ENCODE peak calls at places on chromosomes 12 and 14, in ten cellular contexts. N is endothelial cell of umbilical vein; W is tibial artery; U is CD4-positive, CD25-positive, alpha-beta regulatory T cell; C is IMR-90; X is fibroblast of lung; A is breast epithelium; D is upper lobe of left lung; Z is esophagus squamous epithelium; L is vagina. O is an unnamed sample. For H3K9me3, the result is how much of the 10 kb centered on the place peaks cover.

GRCh38 chr12:90449611-90450010 is 505.4 kb downstream of the CCER1 start:
- DNase-seq in A (no peak), C (no peak), X (peak), D (no peak), U (no peak), W (no peak), L (no peak), N (peak), Z (no peak), O (no peak)

GRCh38 chr12:100904270-100904669 is 109.7 kb downstream of the ANO4 start:
- DNase-seq in U (no peak), D (no peak), C (peak), W (no peak), X (no peak), N (no peak), Z (no peak), L (no peak), A (no peak), O (no peak)

GRCh38 chr12:56188786-56189335 is 422 bp downstream of the SMARCC2 start:
- DNase-seq in C (no peak), W (no peak), L (no peak), X (no peak), A (no peak), N (peak), D (no peak), U (peak), Z (no peak), O (peak)

GRCh38 chr12:65609359-65609771 is 214.9 kb upstream of the HMGA2 start:
- DNase-seq in W (no peak), C (peak), Z (no peak), X (peak), N (peak), D (no peak), A (no peak), U (no peak), L (no peak), O (no peak)

GRCh38 chr12:62191747-62192485 is 68.3 kb upstream of the USP15 start:
- DNase-seq in A (no peak), X (peak), D (peak), L (no peak), N (peak), C (no peak), Z (no peak), U (no peak), W (no peak), O (no peak)

GRCh38 chr12:2555487-2556082 is 239.2 kb upstream of the FKBP4 start:
- DNase-seq in D (peak), X (no peak), U (no peak), C (no peak), A (no peak), Z (no peak), L (no peak), W (no peak), N (no peak), O (no peak)

GRCh38 chr12:123111498-123112165 is 39.3 kb downstream of the PITPNM2 start:
- DNase-seq in Z (no peak), U (no peak), C (peak), L (no peak), N (no peak), A (no peak), X (peak), W (no peak), D (no peak), O (no peak)

GRCh38 chr14:90671382-90671781 is 144.8 kb downstream of the TTC7B start:
- DNase-seq in U (peak), Z (no peak), N (peak), L (no peak), X (no peak), C (no peak), W (no peak), D (no peak), A (no peak), O (no peak)

GRCh38 chr14:35355981-35356839 is 48.3 kb downstream of the NFKBIA start:
- DNase-seq in D (no peak), X (no peak), N (no peak), A (no peak), C (peak), U (no peak), W (no peak), L (no peak), Z (no peak), O (no peak)

GRCh38 chr14:89990218-89990617 is 34.5 kb downstream of the TDP1 start:
- DNase-seq in W (no peak), L (no peak), D (no peak), N (no peak), X (no peak), U (no peak), Z (no peak), C (no peak), A (no peak), O (no peak)

GRCh38 chr12:114696443-114697245 is 12.7 kb upstream of the TBX3 start:
- DNase-seq in N (no peak), A (no peak), L (no peak), X (no peak), U (no peak), D (no peak), W (no peak), C (no peak), Z (no peak), O (no peak)

GRCh38 chr14:102241147-102241546 is 63.8 kb downstream of the MOK start:
- DNase-seq in N (no peak), L (no peak), X (no peak), D (no peak), U (no peak), A (no peak), Z (no peak), C (no peak), W (no peak), O (no peak)

GRCh38 chr12:57844725-57845477 is 1.6 kb downstream of the CTDSP2 start:
- DNase-seq in A (peak), Z (no peak), X (peak), W (peak), U (no peak), N (no peak), C (peak), D (peak), L (no peak), O (no peak)

GRCh38 chr12:47881826-47882427 is 22.9 kb downstream of the VDR start:
- DNase-seq in D (no peak), U (no peak), X (peak), N (no peak), L (no peak), W (peak), Z (no peak), C (peak), A (peak), O (no peak)

GRCh38 chr14:61329478-61330051 is 8.2 kb downstream of the PRKCH start:
- DNase-seq in Z (no peak), C (no peak), D (no peak), W (no peak), U (no peak), N (no peak), L (no peak), X (no peak), A (no peak), O (no peak)

GRCh38 chr14:72892103-72892878 is 1.6 kb downstream of the DPF3 start:
- DNase-seq in L (no peak), Z (no peak), C (peak), A (no peak), X (peak), N (peak), D (peak), U (peak), W (no peak), O (peak)

GRCh38 chr14:93175492-93175891 is 9.2 kb downstream of the MOAP1 start:
- DNase-seq in L (no peak), C (no peak), U (no peak), A (no peak), X (no peak), W (no peak), Z (no peak), N (no peak), D (no peak), O (no peak)

GRCh38 chr12:51318846-51319570 is 5.0 kb downstream of the BIN2 start:
- DNase-seq in X (no peak), A (no peak), N (no peak), U (peak), C (no peak), Z (no peak), D (no peak), L (no peak), W (no peak), O (no peak)

GRCh38 chr14:63752449-63753169 is 24.7 kb upstream of the SGPP1 start:
- DNase-seq in A (no peak), U (no peak), L (no peak), W (peak), X (peak), N (no peak), C (peak), D (no peak), Z (no peak), O (no peak)

GRCh38 chr12:111288771-111289170 is 80.1 kb downstream of the PHETA1 start:
- DNase-seq in C (no peak), D (no peak), N (no peak), Z (no peak), L (no peak), U (no peak), W (no peak), A (no peak), X (no peak), O (no peak)

DNA sequence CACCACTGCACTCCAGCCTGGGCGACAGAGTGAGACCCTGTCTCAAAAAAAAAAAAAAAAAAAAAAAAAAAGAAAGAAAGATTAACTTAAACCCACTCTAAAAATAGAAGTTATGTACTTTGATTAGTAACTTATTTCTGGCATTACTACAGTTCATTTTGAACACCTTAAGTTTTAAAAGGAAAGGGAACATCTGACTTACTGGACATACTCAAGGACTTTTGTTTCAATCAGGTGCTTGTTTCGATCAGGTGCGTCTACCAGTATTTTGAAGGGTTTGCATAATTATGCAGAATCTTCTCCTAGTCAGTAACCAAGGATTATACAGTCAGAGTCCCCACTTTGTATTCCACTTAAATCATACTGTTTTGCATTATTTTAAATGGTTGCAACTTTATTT is 105.6 kb downstream of the DERA start:
- DNase-seq in N (no peak), U (no peak), L (no peak), A (no peak), X (no peak), C (no peak), D (no peak), Z (no peak), W (no peak), O (no peak)
- H3K9me3 ChIP-seq in N (under half), U (under half), L (under half), A (under half), X (under half), C (under half), D (under half), Z (under half), W (under half), O (under half)

GRCh38 chr12:104022816-104023215 is 27.2 kb downstream of the GLT8D2 start:
- DNase-seq in X (no peak), N (no peak), C (no peak), U (no peak), A (no peak), W (no peak), Z (no peak), L (no peak), D (no peak), O (no peak)
- H3K9me3 ChIP-seq in X (under half), N (under half), C (under half), U (under half), A (under half), W (under half), Z (under half), L (under half), D (under half), O (under half)

GRCh38 chr14:105876158-105876557 is 349.8 kb downstream of the TMEM121 start:
- DNase-seq in U (no peak), A (no peak), N (no peak), L (no peak), D (no peak), Z (no peak), X (no peak), C (no peak), W (peak), O (no peak)

GRCh38 chr14:105866841-105867321 is 340.5 kb downstream of the TMEM121 start:
- DNase-seq in L (no peak), A (no peak), U (no peak), D (peak), Z (no peak), N (no peak), W (peak), X (no peak), C (no peak), O (peak)

GRCh38 chr14:105873870-105874512 is 347.6 kb downstream of the TMEM121 start:
- DNase-seq in W (no peak), L (no peak), X (no peak), D (no peak), U (no peak), C (no peak), Z (no peak), A (no peak), N (no peak), O (no peak)

GRCh38 chr14:105867961-105868599 is 341.7 kb downstream of the TMEM121 start:
- DNase-seq in U (no peak), D (peak), W (peak), C (no peak), N (no peak), A (no peak), X (no peak), Z (no peak), L (no peak), O (no peak)

DNA sequence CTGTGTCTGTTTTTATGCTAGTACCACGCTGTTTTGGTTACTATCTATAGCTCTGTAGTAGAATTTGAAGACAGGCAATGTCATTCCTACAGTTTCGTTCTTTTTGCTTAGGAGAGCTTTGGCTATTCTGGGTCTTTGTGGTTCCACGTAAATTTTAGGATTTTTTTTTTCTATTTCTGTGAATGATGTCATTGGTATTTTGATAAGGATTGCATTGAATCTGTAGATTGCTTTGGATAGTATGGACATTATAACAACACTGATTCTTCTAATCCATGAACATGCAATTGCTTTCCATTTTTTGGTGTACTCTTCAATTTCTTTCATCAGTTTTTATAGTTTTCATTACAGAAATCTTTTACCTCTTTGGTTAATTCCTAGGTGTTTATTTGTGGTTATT is 345.2 kb downstream of the TMEM121 start:
- DNase-seq in N (no peak), Z (no peak), C (no peak), U (no peak), A (no peak), D (no peak), L (no peak), W (no peak), X (no peak), O (no peak)
- H3K9me3 ChIP-seq in N (under half), Z (under half), C (under half), U (under half), A (under half), D (under half), L (under half), W (under half), X (under half), O (under half)

GRCh38 chr12:132918680-132919079 is 31.3 kb upstream of the CHFR start:
- DNase-seq in A (no peak), W (no peak), L (no peak), D (no peak), X (no peak), Z (no peak), N (no peak), C (no peak), U (no peak), O (no peak)
- H3K9me3 ChIP-seq in A (half or more), W (under half), L (half or more), D (half or more), X (under half), Z (half or more), N (under half), C (half or more), U (half or more), O (under half)

DNA sequence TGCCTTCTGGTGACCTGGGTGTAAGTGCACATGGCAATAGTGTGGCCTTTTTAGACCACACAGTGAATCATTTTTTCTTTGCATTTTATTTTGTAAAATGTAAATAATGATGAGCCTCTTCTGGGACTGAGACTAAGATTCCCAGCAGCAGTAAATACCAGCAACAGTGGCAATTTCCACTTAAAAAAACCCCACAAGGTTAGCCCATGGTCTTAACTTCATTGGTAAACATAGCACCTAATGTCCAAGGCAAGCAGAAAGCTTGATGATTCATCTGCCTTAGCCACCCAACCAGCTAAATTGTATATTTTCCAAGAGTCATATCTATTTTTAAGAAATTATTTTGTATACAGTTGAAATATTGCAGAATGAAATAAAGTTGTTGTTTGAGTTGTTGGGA is 235.9 kb upstream of the NOVA1 start:
- DNase-seq in D (no peak), A (no peak), U (no peak), X (peak), C (no peak), Z (no peak), W (no peak), L (no peak), N (no peak), O (no peak)
- H3K9me3 ChIP-seq in D (under half), A (under half), U (under half), X (under half), C (under half), Z (under half), W (under half), L (under half), N (under half), O (under half)

GRCh38 chr14:85439696-85440328 is 90.1 kb upstream of the FLRT2 start:
- DNase-seq in A (peak), L (no peak), X (no peak), N (peak), Z (no peak), U (no peak), D (no peak), W (no peak), C (no peak), O (no peak)
- H3K9me3 ChIP-seq in A (under half), L (under half), X (under half), N (under half), Z (under half), U (under half), D (under half), W (under half), C (under half), O (under half)

O was measured in T-helper 17 cell.